ENCODE peak calls at places on chromosomes 16 and 17, in ten cellular contexts. Y is cardiac muscle cell; F is mammary epithelial cell; L is prostate gland; C is heart right ventricle; G is neural progenitor cell; V is CD8-positive, alpha-beta memory T cell; R is suprapubic skin; K is endothelial cell of umbilical vein; X is stomach. A is an unnamed sample.
A peak's percentile ranks its signal among the peaks of the same experiment; 100 is the strongest.

GRCh38 chr16:81401035-81401950 is 43.3 kb upstream of the CMIP start:
- DNase-seq in G (no peak), R (peak; percentile 78), K (peak; percentile 64), V (no peak), F (peak; percentile 96), L (peak; percentile 13), Y (peak; percentile 70), C (no peak), X (no peak), A (peak; percentile 38)

GRCh38 chr16:83211711-83212110 is 584.9 kb downstream of the CDH13 start:
- DNase-seq in L (no peak), F (no peak), X (no peak), C (no peak), V (no peak), R (no peak), K (peak; percentile 33), Y (peak; percentile 2), G (peak; percentile 17), A (peak; percentile 76)

GRCh38 chr16:84007946-84008345 is 34.6 kb downstream of the SLC38A8 start:
- DNase-seq in C (no peak), G (no peak), Y (no peak), V (no peak), L (no peak), F (no peak), R (no peak), X (no peak), K (no peak), A (peak; percentile 31)

GRCh38 chr17:81018044-81018802 is 16.7 kb upstream of the BAIAP2 start:
- DNase-seq in Y (peak; percentile 62), V (no peak), L (peak; percentile 56), R (no peak), C (no peak), F (no peak), X (no peak), G (peak; percentile 82), K (peak; percentile 65), A (peak; percentile 85)

GRCh38 chr17:67500677-67501300 is 123.7 kb downstream of the PITPNC1 start:
- DNase-seq in Y (no peak), V (no peak), G (no peak), C (no peak), K (no peak), L (no peak), R (no peak), X (no peak), F (no peak), A (no peak)

GRCh38 chr17:44257815-44258750 is 9.9 kb downstream of the SLC4A1 start:
- DNase-seq in C (no peak), V (no peak), K (no peak), G (no peak), X (no peak), R (no peak), F (no peak), L (no peak), Y (no peak), A (no peak)

GRCh38 chr16:4496305-4496704 is 20.1 kb downstream of the HMOX2 start:
- DNase-seq in F (peak; percentile 71), G (no peak), V (no peak), K (no peak), R (no peak), C (no peak), X (no peak), Y (no peak), L (no peak), A (no peak)

GRCh38 chr16:53852678-53853077 is 148.7 kb downstream of the FTO start:
- DNase-seq in Y (peak; percentile 27), X (no peak), C (no peak), G (no peak), F (no peak), R (no peak), V (no peak), K (no peak), L (no peak), A (no peak)

GRCh38 chr16:84823484-84823883 is 3.7 kb downstream of the CRISPLD2 start:
- DNase-seq in L (no peak), K (no peak), V (no peak), C (no peak), G (no peak), Y (peak; percentile 86), R (no peak), X (no peak), F (no peak), A (no peak)

GRCh38 chr16:27748868-27749546 is 199.1 kb downstream of the KATNIP start:
- DNase-seq in L (peak; percentile 58), G (peak; percentile 61), X (no peak), Y (peak; percentile 66), K (peak; percentile 62), R (no peak), V (no peak), C (no peak), F (peak; percentile 71), A (peak; percentile 15)

GRCh38 chr17:50944902-50945720 is 79.0 kb upstream of the TOB1 start:
- DNase-seq in L (no peak), V (no peak), C (no peak), F (no peak), X (no peak), G (no peak), R (peak; percentile 64), K (no peak), Y (no peak), A (no peak)

GRCh38 chr17:77125432-77125901 is 15.3 kb upstream of the SEC14L1 start:
- DNase-seq in G (no peak), K (peak; percentile 98), R (no peak), Y (peak; percentile 75), V (no peak), L (no peak), F (peak; percentile 96), X (no peak), C (no peak), A (peak; percentile 59)

GRCh38 chr16:75152635-75153034 is 4.3 kb downstream of the ZFP1 start:
- DNase-seq in C (no peak), F (no peak), L (no peak), K (no peak), X (no peak), V (no peak), R (no peak), G (no peak), Y (no peak), A (no peak)

GRCh38 chr16:75148311-75149195 is at the start of gene ZFP1:
- DNase-seq in V (peak; percentile 93), G (peak; percentile 98), R (peak; percentile 97), Y (peak; percentile 95), X (peak; percentile 96), C (peak; percentile 96), F (peak; percentile 87), L (peak; percentile 92), K (peak; percentile 90), A (peak; percentile 94)

GRCh38 chr16:75151798-75152197 is 3.5 kb downstream of the ZFP1 start:
- DNase-seq in Y (no peak), K (no peak), F (no peak), R (no peak), V (no peak), C (no peak), X (no peak), L (no peak), G (no peak), A (no peak)

GRCh38 chr16:75147968-75148310 is 385 bp upstream of the ZFP1 start:
- DNase-seq in C (no peak), G (no peak), K (no peak), Y (no peak), R (no peak), L (no peak), X (no peak), V (no peak), F (no peak), A (no peak)
- H3K4me3 ChIP-seq in C (peak overlapping the region; percentile 71), G (peak overlapping the region; percentile 86), K (no peak overlapping the region), Y (no peak overlapping the region), R (peak overlapping the region; percentile 99), L (peak overlapping the region; percentile 99), X (peak overlapping the region; percentile 86), V (no peak overlapping the region), F (peak overlapping the region; percentile 100), A (peak overlapping the region; percentile 98)

DNA sequence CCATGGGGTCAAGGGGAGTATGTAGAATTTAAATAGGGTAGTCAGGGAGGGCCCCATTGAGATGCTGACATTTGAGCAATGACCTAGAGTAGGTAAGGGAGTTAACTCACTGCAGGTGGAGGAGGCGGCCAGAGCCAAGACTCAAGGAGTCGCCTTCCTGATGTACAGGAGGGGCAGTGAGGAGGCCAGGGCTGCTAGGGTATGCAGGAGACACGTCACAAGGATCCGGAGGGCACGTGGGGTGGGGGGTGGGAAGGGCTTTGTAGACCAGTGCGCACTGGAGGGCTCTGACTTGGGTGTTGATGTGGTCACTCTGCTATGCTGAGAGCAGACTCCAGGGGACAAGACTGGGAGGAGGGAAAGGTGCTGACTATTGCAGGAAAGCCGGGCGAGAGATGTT is 37.5 kb downstream of the SPECC1 start:
- DNase-seq in F (no peak), R (no peak), X (no peak), G (no peak), L (no peak), K (no peak), Y (no peak), C (no peak), V (no peak), A (no peak)
- H3K27ac ChIP-seq in F (no peak overlapping the region), R (no peak overlapping the region), X (no peak overlapping the region), G (no peak overlapping the region), L (no peak overlapping the region), K (no peak overlapping the region), Y (no peak overlapping the region), C (no peak overlapping the region), V (no peak overlapping the region), A (no peak overlapping the region)

DNA sequence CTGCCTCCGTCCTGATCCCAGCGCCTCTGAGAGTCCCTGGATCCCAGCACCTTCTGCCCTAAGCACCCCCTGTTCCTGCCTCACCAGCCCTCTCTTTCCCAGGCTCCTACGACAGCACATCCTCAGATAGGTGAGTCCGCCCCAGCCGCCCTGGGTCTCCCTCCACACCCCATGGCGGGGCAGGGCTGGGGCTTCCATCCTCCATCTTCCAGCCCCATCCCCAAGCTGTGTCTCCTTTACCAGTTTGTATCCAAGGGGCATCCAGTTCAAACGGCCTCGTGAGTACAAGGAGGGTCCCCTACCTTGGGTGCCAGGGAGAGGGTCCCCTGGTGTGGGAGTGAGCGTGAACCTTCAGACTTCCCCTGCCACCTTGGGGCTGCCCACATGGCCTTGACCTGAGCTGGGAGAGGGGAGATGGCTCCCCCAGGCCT is 774 bp downstream of the LAT start:
- DNase-seq in R (no peak), Y (no peak), C (no peak), V (no peak), X (no peak), L (no peak), K (no peak), F (no peak), G (no peak), A (no peak)
- H3K4me1 ChIP-seq in R (no peaks in the 10 kb centered on the region), Y (no peaks in the 10 kb centered on the region), C (no peaks in the 10 kb centered on the region), V (peaks cover 52% of the 10 kb centered on the region), X (no peaks in the 10 kb centered on the region), L (no peaks in the 10 kb centered on the region), K (no peaks in the 10 kb centered on the region), F (no peaks in the 10 kb centered on the region), G (no peaks in the 10 kb centered on the region), A (no peaks in the 10 kb centered on the region)

GRCh38 chr16:57299009-57299718 is 14.7 kb upstream of the PLLP start:
- DNase-seq in R (peak; percentile 89), X (peak; percentile 40), Y (no peak), C (no peak), V (no peak), F (no peak), K (no peak), G (no peak), L (no peak), A (peak; percentile 81)
- H3K4me3 ChIP-seq in R (peak overlapping the region; percentile 48), X (peak overlapping the region; percentile 42), Y (peak overlapping the region; percentile 53), C (peak overlapping the region; percentile 60), V (peak overlapping the region; percentile 64), F (peak overlapping the region; percentile 48), K (peak overlapping the region; percentile 31), G (peak overlapping the region; percentile 67), L (peak overlapping the region; percentile 26), A (peak overlapping the region; percentile 66)

GRCh38 chr17:46192211-46192483 is 1.1 kb downstream of the KANSL1 start:
- DNase-seq in R (no peak), G (no peak), C (no peak), Y (no peak), L (no peak), V (no peak), X (no peak), K (no peak), F (no peak), A (no peak)
- H3K27ac ChIP-seq in R (peak overlapping the region; percentile 100), G (peak overlapping the region; percentile 100), C (peak overlapping the region; percentile 98), Y (peak overlapping the region; percentile 98), L (peak overlapping the region; percentile 100), V (peak overlapping the region; percentile 85), X (peak overlapping the region; percentile 99), K (peak overlapping the region; percentile 70), F (peak overlapping the region; percentile 80), A (peak overlapping the region; percentile 78)